ENCODE peak calls at places on chromosome 6, in eight cellular contexts. One of them, this sample, is unnamed.

GRCh38 chr6:132165677-132166076 is 214.5 kb upstream of the CCN2 start:
- DNase-seq in heart right ventricle: no peak
- DNase-seq in ACHN: no peak
- DNase-seq in aorta: no peak
- DNase-seq in pancreas: no peak
- DNase-seq in activated T-helper 9 cell treated with anti-CD3 and anti-CD28 coated beads, Interleukin-2, amount 50 U/mL, for 16 hours: no peak
- DNase-seq in activated CD8-positive, alpha-beta memory T cell treated with anti-CD3 and anti-CD28 coated beads, Interleukin-2, amount 50 U/mL, for 4 hours: no peak
- DNase-seq in NCI-H1417 treated with DMSO at 0.1 percent for 48 hours: no peak
- DNase-seq in this sample: no peak

GRCh38 chr6:71466362-71466761 is 177.8 kb downstream of the OGFRL1 start:
- DNase-seq in ACHN: no peak
- DNase-seq in aorta: no peak
- DNase-seq in NCI-H1417 treated with DMSO at 0.1 percent for 48 hours: no peak
- DNase-seq in activated T-helper 9 cell treated with anti-CD3 and anti-CD28 coated beads, Interleukin-2, amount 50 U/mL, for 16 hours: no peak
- DNase-seq in pancreas: no peak
- DNase-seq in activated CD8-positive, alpha-beta memory T cell treated with anti-CD3 and anti-CD28 coated beads, Interleukin-2, amount 50 U/mL, for 4 hours: no peak
- DNase-seq in heart right ventricle: no peak
- DNase-seq in this sample: no peak

GRCh38 chr6:144063246-144063743 is 32.1 kb downstream of the SF3B5 start:
- DNase-seq in activated T-helper 9 cell treated with anti-CD3 and anti-CD28 coated beads, Interleukin-2, amount 50 U/mL, for 16 hours: no peak
- DNase-seq in NCI-H1417 treated with DMSO at 0.1 percent for 48 hours: no peak
- DNase-seq in pancreas: peak; percentile 20
- DNase-seq in heart right ventricle: no peak
- DNase-seq in aorta: no peak
- DNase-seq in activated CD8-positive, alpha-beta memory T cell treated with anti-CD3 and anti-CD28 coated beads, Interleukin-2, amount 50 U/mL, for 4 hours: no peak
- DNase-seq in ACHN: no peak
- DNase-seq in this sample: no peak

GRCh38 chr6:21771626-21772320 is 178.2 kb downstream of the SOX4 start:
- DNase-seq in pancreas: no peak
- DNase-seq in activated T-helper 9 cell treated with anti-CD3 and anti-CD28 coated beads, Interleukin-2, amount 50 U/mL, for 16 hours: no peak
- DNase-seq in activated CD8-positive, alpha-beta memory T cell treated with anti-CD3 and anti-CD28 coated beads, Interleukin-2, amount 50 U/mL, for 4 hours: no peak
- DNase-seq in heart right ventricle: no peak
- DNase-seq in NCI-H1417 treated with DMSO at 0.1 percent for 48 hours: no peak
- DNase-seq in ACHN: no peak
- DNase-seq in aorta: no peak
- DNase-seq in this sample: no peak

GRCh38 chr6:138499303-138499991 is at the start of gene NHSL1:
- DNase-seq in heart right ventricle: no peak
- DNase-seq in aorta: no peak
- DNase-seq in ACHN: peak; percentile 88
- DNase-seq in activated T-helper 9 cell treated with anti-CD3 and anti-CD28 coated beads, Interleukin-2, amount 50 U/mL, for 16 hours: no peak
- DNase-seq in NCI-H1417 treated with DMSO at 0.1 percent for 48 hours: no peak
- DNase-seq in activated CD8-positive, alpha-beta memory T cell treated with anti-CD3 and anti-CD28 coated beads, Interleukin-2, amount 50 U/mL, for 4 hours: no peak
- DNase-seq in pancreas: no peak
- DNase-seq in this sample: peak; percentile 84

GRCh38 chr6:14992382-14992781 is 253.5 kb upstream of the JARID2 start:
- DNase-seq in heart right ventricle: no peak
- DNase-seq in pancreas: no peak
- DNase-seq in ACHN: no peak
- DNase-seq in NCI-H1417 treated with DMSO at 0.1 percent for 48 hours: no peak
- DNase-seq in activated T-helper 9 cell treated with anti-CD3 and anti-CD28 coated beads, Interleukin-2, amount 50 U/mL, for 16 hours: no peak
- DNase-seq in aorta: no peak
- DNase-seq in activated CD8-positive, alpha-beta memory T cell treated with anti-CD3 and anti-CD28 coated beads, Interleukin-2, amount 50 U/mL, for 4 hours: no peak
- DNase-seq in this sample: no peak

GRCh38 chr6:16228709-16229665 is 9.4 kb upstream of the GMPR start:
- DNase-seq in heart right ventricle: no peak
- DNase-seq in aorta: no peak
- DNase-seq in ACHN: no peak
- DNase-seq in activated CD8-positive, alpha-beta memory T cell treated with anti-CD3 and anti-CD28 coated beads, Interleukin-2, amount 50 U/mL, for 4 hours: no peak
- DNase-seq in NCI-H1417 treated with DMSO at 0.1 percent for 48 hours: no peak
- DNase-seq in pancreas: no peak
- DNase-seq in activated T-helper 9 cell treated with anti-CD3 and anti-CD28 coated beads, Interleukin-2, amount 50 U/mL, for 16 hours: no peak
- DNase-seq in this sample: no peak

GRCh38 chr6:71043902-71044301 is 87.0 kb upstream of the B3GAT2 start:
- DNase-seq in pancreas: no peak
- DNase-seq in aorta: no peak
- DNase-seq in activated T-helper 9 cell treated with anti-CD3 and anti-CD28 coated beads, Interleukin-2, amount 50 U/mL, for 16 hours: no peak
- DNase-seq in NCI-H1417 treated with DMSO at 0.1 percent for 48 hours: no peak
- DNase-seq in ACHN: no peak
- DNase-seq in activated CD8-positive, alpha-beta memory T cell treated with anti-CD3 and anti-CD28 coated beads, Interleukin-2, amount 50 U/mL, for 4 hours: no peak
- DNase-seq in heart right ventricle: no peak
- DNase-seq in this sample: no peak

GRCh38 chr6:1929931-1930330 is 315.5 kb downstream of the GMDS start:
- DNase-seq in NCI-H1417 treated with DMSO at 0.1 percent for 48 hours: no peak
- DNase-seq in heart right ventricle: no peak
- DNase-seq in ACHN: no peak
- DNase-seq in activated T-helper 9 cell treated with anti-CD3 and anti-CD28 coated beads, Interleukin-2, amount 50 U/mL, for 16 hours: no peak
- DNase-seq in pancreas: no peak
- DNase-seq in activated CD8-positive, alpha-beta memory T cell treated with anti-CD3 and anti-CD28 coated beads, Interleukin-2, amount 50 U/mL, for 4 hours: no peak
- DNase-seq in aorta: no peak
- DNase-seq in this sample: no peak

GRCh38 chr6:154345811-154346210 is 10.8 kb downstream of the IPCEF1 start:
- DNase-seq in ACHN: no peak
- DNase-seq in activated T-helper 9 cell treated with anti-CD3 and anti-CD28 coated beads, Interleukin-2, amount 50 U/mL, for 16 hours: no peak
- DNase-seq in activated CD8-positive, alpha-beta memory T cell treated with anti-CD3 and anti-CD28 coated beads, Interleukin-2, amount 50 U/mL, for 4 hours: no peak
- DNase-seq in NCI-H1417 treated with DMSO at 0.1 percent for 48 hours: no peak
- DNase-seq in heart right ventricle: no peak
- DNase-seq in aorta: no peak
- DNase-seq in pancreas: no peak
- DNase-seq in this sample: no peak

GRCh38 chr6:90044833-90045337 is 150.6 kb downstream of the GJA10 start:
- DNase-seq in heart right ventricle: no peak
- DNase-seq in activated T-helper 9 cell treated with anti-CD3 and anti-CD28 coated beads, Interleukin-2, amount 50 U/mL, for 16 hours: no peak
- DNase-seq in ACHN: no peak
- DNase-seq in aorta: no peak
- DNase-seq in pancreas: no peak
- DNase-seq in NCI-H1417 treated with DMSO at 0.1 percent for 48 hours: no peak
- DNase-seq in activated CD8-positive, alpha-beta memory T cell treated with anti-CD3 and anti-CD28 coated beads, Interleukin-2, amount 50 U/mL, for 4 hours: no peak
- DNase-seq in this sample: no peak

GRCh38 chr6:112222111-112222726 is 32.1 kb downstream of the LAMA4 start:
- DNase-seq in ACHN: no peak
- DNase-seq in pancreas: no peak
- DNase-seq in heart right ventricle: no peak
- DNase-seq in activated CD8-positive, alpha-beta memory T cell treated with anti-CD3 and anti-CD28 coated beads, Interleukin-2, amount 50 U/mL, for 4 hours: no peak
- DNase-seq in aorta: no peak
- DNase-seq in activated T-helper 9 cell treated with anti-CD3 and anti-CD28 coated beads, Interleukin-2, amount 50 U/mL, for 16 hours: no peak
- DNase-seq in NCI-H1417 treated with DMSO at 0.1 percent for 48 hours: no peak
- DNase-seq in this sample: no peak

GRCh38 chr6:170553686-170554085 is 483 bp upstream of the TBP start:
- DNase-seq in activated CD8-positive, alpha-beta memory T cell treated with anti-CD3 and anti-CD28 coated beads, Interleukin-2, amount 50 U/mL, for 4 hours: peak; percentile 19
- DNase-seq in aorta: no peak
- DNase-seq in pancreas: no peak
- DNase-seq in heart right ventricle: no peak
- DNase-seq in ACHN: no peak
- DNase-seq in NCI-H1417 treated with DMSO at 0.1 percent for 48 hours: no peak
- DNase-seq in activated T-helper 9 cell treated with anti-CD3 and anti-CD28 coated beads, Interleukin-2, amount 50 U/mL, for 16 hours: peak; percentile 6
- DNase-seq in this sample: no peak

GRCh38 chr6:45956663-45957062 is 59.0 kb downstream of the CLIC5 start:
- DNase-seq in activated T-helper 9 cell treated with anti-CD3 and anti-CD28 coated beads, Interleukin-2, amount 50 U/mL, for 16 hours: no peak
- DNase-seq in heart right ventricle: no peak
- DNase-seq in ACHN: no peak
- DNase-seq in activated CD8-positive, alpha-beta memory T cell treated with anti-CD3 and anti-CD28 coated beads, Interleukin-2, amount 50 U/mL, for 4 hours: no peak
- DNase-seq in aorta: no peak
- DNase-seq in NCI-H1417 treated with DMSO at 0.1 percent for 48 hours: no peak
- DNase-seq in pancreas: no peak
- DNase-seq in this sample: no peak

GRCh38 chr6:23696946-23697345 is 429.1 kb upstream of the NRSN1 start:
- DNase-seq in activated T-helper 9 cell treated with anti-CD3 and anti-CD28 coated beads, Interleukin-2, amount 50 U/mL, for 16 hours: no peak
- DNase-seq in aorta: no peak
- DNase-seq in NCI-H1417 treated with DMSO at 0.1 percent for 48 hours: no peak
- DNase-seq in heart right ventricle: no peak
- DNase-seq in activated CD8-positive, alpha-beta memory T cell treated with anti-CD3 and anti-CD28 coated beads, Interleukin-2, amount 50 U/mL, for 4 hours: no peak
- DNase-seq in ACHN: no peak
- DNase-seq in pancreas: no peak
- DNase-seq in this sample: no peak

GRCh38 chr6:149727793-149728498 is 10.0 kb upstream of the LATS1 start:
- DNase-seq in activated CD8-positive, alpha-beta memory T cell treated with anti-CD3 and anti-CD28 coated beads, Interleukin-2, amount 50 U/mL, for 4 hours: no peak
- DNase-seq in pancreas: no peak
- DNase-seq in activated T-helper 9 cell treated with anti-CD3 and anti-CD28 coated beads, Interleukin-2, amount 50 U/mL, for 16 hours: no peak
- DNase-seq in NCI-H1417 treated with DMSO at 0.1 percent for 48 hours: no peak
- DNase-seq in aorta: no peak
- DNase-seq in heart right ventricle: no peak
- DNase-seq in ACHN: no peak
- DNase-seq in this sample: no peak

GRCh38 chr6:35977308-35977707 is 47.1 kb downstream of the SLC26A8 start:
- DNase-seq in pancreas: no peak
- DNase-seq in ACHN: no peak
- DNase-seq in activated T-helper 9 cell treated with anti-CD3 and anti-CD28 coated beads, Interleukin-2, amount 50 U/mL, for 16 hours: no peak
- DNase-seq in heart right ventricle: no peak
- DNase-seq in activated CD8-positive, alpha-beta memory T cell treated with anti-CD3 and anti-CD28 coated beads, Interleukin-2, amount 50 U/mL, for 4 hours: no peak
- DNase-seq in NCI-H1417 treated with DMSO at 0.1 percent for 48 hours: no peak
- DNase-seq in aorta: no peak
- DNase-seq in this sample: no peak

GRCh38 chr6:63316113-63316512 is 3.7 kb downstream of the LGSN start:
- DNase-seq in NCI-H1417 treated with DMSO at 0.1 percent for 48 hours: no peak
- DNase-seq in activated CD8-positive, alpha-beta memory T cell treated with anti-CD3 and anti-CD28 coated beads, Interleukin-2, amount 50 U/mL, for 4 hours: no peak
- DNase-seq in activated T-helper 9 cell treated with anti-CD3 and anti-CD28 coated beads, Interleukin-2, amount 50 U/mL, for 16 hours: no peak
- DNase-seq in aorta: no peak
- DNase-seq in ACHN: no peak
- DNase-seq in heart right ventricle: no peak
- DNase-seq in pancreas: no peak
- DNase-seq in this sample: no peak

GRCh38 chr6:144304223-144304848 is 19.2 kb downstream of the UTRN start:
- DNase-seq in heart right ventricle: no peak
- DNase-seq in aorta: no peak
- DNase-seq in ACHN: no peak
- DNase-seq in pancreas: no peak
- DNase-seq in activated CD8-positive, alpha-beta memory T cell treated with anti-CD3 and anti-CD28 coated beads, Interleukin-2, amount 50 U/mL, for 4 hours: no peak
- DNase-seq in activated T-helper 9 cell treated with anti-CD3 and anti-CD28 coated beads, Interleukin-2, amount 50 U/mL, for 16 hours: no peak
- DNase-seq in NCI-H1417 treated with DMSO at 0.1 percent for 48 hours: no peak
- DNase-seq in this sample: no peak

GRCh38 chr6:17027441-17027840 is 74.4 kb upstream of the STMND1 start:
- DNase-seq in activated T-helper 9 cell treated with anti-CD3 and anti-CD28 coated beads, Interleukin-2, amount 50 U/mL, for 16 hours: no peak
- DNase-seq in pancreas: no peak
- DNase-seq in aorta: no peak
- DNase-seq in activated CD8-positive, alpha-beta memory T cell treated with anti-CD3 and anti-CD28 coated beads, Interleukin-2, amount 50 U/mL, for 4 hours: no peak
- DNase-seq in heart right ventricle: no peak
- DNase-seq in ACHN: no peak
- DNase-seq in NCI-H1417 treated with DMSO at 0.1 percent for 48 hours: no peak
- DNase-seq in this sample: no peak

GRCh38 chr6:92690997-92691599 is 728.3 kb downstream of the EPHA7 start:
- DNase-seq in activated T-helper 9 cell treated with anti-CD3 and anti-CD28 coated beads, Interleukin-2, amount 50 U/mL, for 16 hours: no peak
- DNase-seq in ACHN: no peak
- DNase-seq in activated CD8-positive, alpha-beta memory T cell treated with anti-CD3 and anti-CD28 coated beads, Interleukin-2, amount 50 U/mL, for 4 hours: no peak
- DNase-seq in NCI-H1417 treated with DMSO at 0.1 percent for 48 hours: no peak
- DNase-seq in pancreas: no peak
- DNase-seq in aorta: no peak
- DNase-seq in heart right ventricle: no peak
- DNase-seq in this sample: no peak

GRCh38 chr6:113301651-113302050 is 555.5 kb upstream of the MARCKS start:
- DNase-seq in activated T-helper 9 cell treated with anti-CD3 and anti-CD28 coated beads, Interleukin-2, amount 50 U/mL, for 16 hours: no peak
- DNase-seq in ACHN: no peak
- DNase-seq in activated CD8-positive, alpha-beta memory T cell treated with anti-CD3 and anti-CD28 coated beads, Interleukin-2, amount 50 U/mL, for 4 hours: no peak
- DNase-seq in NCI-H1417 treated with DMSO at 0.1 percent for 48 hours: no peak
- DNase-seq in pancreas: no peak
- DNase-seq in aorta: no peak
- DNase-seq in heart right ventricle: no peak
- DNase-seq in this sample: no peak

GRCh38 chr6:44133003-44133931 is 5.9 kb downstream of the TMEM63B start:
- DNase-seq in heart right ventricle: peak; percentile 52
- DNase-seq in pancreas: no peak
- DNase-seq in ACHN: no peak
- DNase-seq in activated T-helper 9 cell treated with anti-CD3 and anti-CD28 coated beads, Interleukin-2, amount 50 U/mL, for 16 hours: no peak
- DNase-seq in NCI-H1417 treated with DMSO at 0.1 percent for 48 hours: no peak
- DNase-seq in activated CD8-positive, alpha-beta memory T cell treated with anti-CD3 and anti-CD28 coated beads, Interleukin-2, amount 50 U/mL, for 4 hours: no peak
- DNase-seq in aorta: no peak
- DNase-seq in this sample: peak; percentile 68

GRCh38 chr6:27836783-27837635 is 75.2 kb downstream of the OR2B2 start:
- DNase-seq in NCI-H1417 treated with DMSO at 0.1 percent for 48 hours: peak; percentile 59
- DNase-seq in heart right ventricle: peak; percentile 43
- DNase-seq in ACHN: peak; percentile 73
- DNase-seq in pancreas: peak; percentile 64
- DNase-seq in activated CD8-positive, alpha-beta memory T cell treated with anti-CD3 and anti-CD28 coated beads, Interleukin-2, amount 50 U/mL, for 4 hours: peak; percentile 45
- DNase-seq in aorta: no peak
- DNase-seq in activated T-helper 9 cell treated with anti-CD3 and anti-CD28 coated beads, Interleukin-2, amount 50 U/mL, for 16 hours: peak; percentile 28
- DNase-seq in this sample: peak; percentile 86

GRCh38 chr6:168331058-168331457 is 11.5 kb upstream of the DACT2 start:
- DNase-seq in activated CD8-positive, alpha-beta memory T cell treated with anti-CD3 and anti-CD28 coated beads, Interleukin-2, amount 50 U/mL, for 4 hours: no peak
- DNase-seq in ACHN: no peak
- DNase-seq in pancreas: no peak
- DNase-seq in activated T-helper 9 cell treated with anti-CD3 and anti-CD28 coated beads, Interleukin-2, amount 50 U/mL, for 16 hours: no peak
- DNase-seq in NCI-H1417 treated with DMSO at 0.1 percent for 48 hours: no peak
- DNase-seq in aorta: no peak
- DNase-seq in heart right ventricle: no peak
- DNase-seq in this sample: peak; percentile 80

GRCh38 chr6:115001726-115002436 is 659.1 kb upstream of the HS3ST5 start:
- DNase-seq in activated CD8-positive, alpha-beta memory T cell treated with anti-CD3 and anti-CD28 coated beads, Interleukin-2, amount 50 U/mL, for 4 hours: no peak
- DNase-seq in ACHN: peak; percentile 6
- DNase-seq in pancreas: no peak
- DNase-seq in NCI-H1417 treated with DMSO at 0.1 percent for 48 hours: no peak
- DNase-seq in activated T-helper 9 cell treated with anti-CD3 and anti-CD28 coated beads, Interleukin-2, amount 50 U/mL, for 16 hours: no peak
- DNase-seq in aorta: no peak
- DNase-seq in heart right ventricle: no peak
- DNase-seq in this sample: peak; percentile 5

GRCh38 chr6:167469101-167469500 is 144.2 kb downstream of the TTLL2 start:
- DNase-seq in NCI-H1417 treated with DMSO at 0.1 percent for 48 hours: no peak
- DNase-seq in ACHN: no peak
- DNase-seq in activated CD8-positive, alpha-beta memory T cell treated with anti-CD3 and anti-CD28 coated beads, Interleukin-2, amount 50 U/mL, for 4 hours: no peak
- DNase-seq in pancreas: no peak
- DNase-seq in heart right ventricle: no peak
- DNase-seq in activated T-helper 9 cell treated with anti-CD3 and anti-CD28 coated beads, Interleukin-2, amount 50 U/mL, for 16 hours: no peak
- DNase-seq in aorta: no peak
- DNase-seq in this sample: no peak

GRCh38 chr6:12635375-12635774 is 81.2 kb upstream of the PHACTR1 start:
- DNase-seq in activated T-helper 9 cell treated with anti-CD3 and anti-CD28 coated beads, Interleukin-2, amount 50 U/mL, for 16 hours: no peak
- DNase-seq in ACHN: no peak
- DNase-seq in aorta: no peak
- DNase-seq in activated CD8-positive, alpha-beta memory T cell treated with anti-CD3 and anti-CD28 coated beads, Interleukin-2, amount 50 U/mL, for 4 hours: no peak
- DNase-seq in pancreas: no peak
- DNase-seq in heart right ventricle: no peak
- DNase-seq in NCI-H1417 treated with DMSO at 0.1 percent for 48 hours: no peak
- DNase-seq in this sample: no peak

GRCh38 chr6:22447191-22447590 is 122.2 kb upstream of the HDGFL1 start:
- DNase-seq in pancreas: no peak
- DNase-seq in ACHN: no peak
- DNase-seq in activated T-helper 9 cell treated with anti-CD3 and anti-CD28 coated beads, Interleukin-2, amount 50 U/mL, for 16 hours: no peak
- DNase-seq in activated CD8-positive, alpha-beta memory T cell treated with anti-CD3 and anti-CD28 coated beads, Interleukin-2, amount 50 U/mL, for 4 hours: no peak
- DNase-seq in aorta: no peak
- DNase-seq in NCI-H1417 treated with DMSO at 0.1 percent for 48 hours: no peak
- DNase-seq in heart right ventricle: peak; percentile 68
- DNase-seq in this sample: no peak

GRCh38 chr6:41474213-41474933 is 71.8 kb upstream of the FOXP4 start:
- DNase-seq in activated CD8-positive, alpha-beta memory T cell treated with anti-CD3 and anti-CD28 coated beads, Interleukin-2, amount 50 U/mL, for 4 hours: no peak
- DNase-seq in heart right ventricle: no peak
- DNase-seq in aorta: no peak
- DNase-seq in pancreas: no peak
- DNase-seq in ACHN: no peak
- DNase-seq in NCI-H1417 treated with DMSO at 0.1 percent for 48 hours: no peak
- DNase-seq in activated T-helper 9 cell treated with anti-CD3 and anti-CD28 coated beads, Interleukin-2, amount 50 U/mL, for 16 hours: no peak
- DNase-seq in this sample: no peak

GRCh38 chr6:131062245-131063027 is 609 bp downstream of the EPB41L2 start:
- DNase-seq in ACHN: peak; percentile 9
- DNase-seq in heart right ventricle: peak; percentile 40
- DNase-seq in pancreas: peak; percentile 21
- DNase-seq in activated CD8-positive, alpha-beta memory T cell treated with anti-CD3 and anti-CD28 coated beads, Interleukin-2, amount 50 U/mL, for 4 hours: peak; percentile 23
- DNase-seq in activated T-helper 9 cell treated with anti-CD3 and anti-CD28 coated beads, Interleukin-2, amount 50 U/mL, for 16 hours: peak; percentile 6
- DNase-seq in NCI-H1417 treated with DMSO at 0.1 percent for 48 hours: no peak
- DNase-seq in aorta: peak; percentile 82
- DNase-seq in this sample: no peak

GRCh38 chr6:19866900-19867627 is 29.9 kb downstream of the ID4 start:
- DNase-seq in pancreas: no peak
- DNase-seq in activated CD8-positive, alpha-beta memory T cell treated with anti-CD3 and anti-CD28 coated beads, Interleukin-2, amount 50 U/mL, for 4 hours: no peak
- DNase-seq in activated T-helper 9 cell treated with anti-CD3 and anti-CD28 coated beads, Interleukin-2, amount 50 U/mL, for 16 hours: no peak
- DNase-seq in heart right ventricle: no peak
- DNase-seq in ACHN: no peak
- DNase-seq in aorta: no peak
- DNase-seq in NCI-H1417 treated with DMSO at 0.1 percent for 48 hours: no peak
- DNase-seq in this sample: peak; percentile 18

GRCh38 chr6:1004885-1005635 is 306.8 kb upstream of the FOXQ1 start:
- DNase-seq in NCI-H1417 treated with DMSO at 0.1 percent for 48 hours: no peak
- DNase-seq in ACHN: no peak
- DNase-seq in activated T-helper 9 cell treated with anti-CD3 and anti-CD28 coated beads, Interleukin-2, amount 50 U/mL, for 16 hours: no peak
- DNase-seq in aorta: no peak
- DNase-seq in heart right ventricle: no peak
- DNase-seq in pancreas: no peak
- DNase-seq in activated CD8-positive, alpha-beta memory T cell treated with anti-CD3 and anti-CD28 coated beads, Interleukin-2, amount 50 U/mL, for 4 hours: no peak
- DNase-seq in this sample: no peak

GRCh38 chr6:3370361-3371221 is 86.3 kb downstream of the SLC22A23 start:
- DNase-seq in NCI-H1417 treated with DMSO at 0.1 percent for 48 hours: no peak
- DNase-seq in aorta: no peak
- DNase-seq in pancreas: peak; percentile 62
- DNase-seq in activated T-helper 9 cell treated with anti-CD3 and anti-CD28 coated beads, Interleukin-2, amount 50 U/mL, for 16 hours: no peak
- DNase-seq in activated CD8-positive, alpha-beta memory T cell treated with anti-CD3 and anti-CD28 coated beads, Interleukin-2, amount 50 U/mL, for 4 hours: no peak
- DNase-seq in ACHN: no peak
- DNase-seq in heart right ventricle: no peak
- DNase-seq in this sample: peak; percentile 91